ENCODE peak calls at places on chromosomes 6 and 20, in five cellular contexts. P is endodermal cell, Z is thoracic aorta, G is H9, O is cardiac muscle cell. D is an unnamed sample. For H3K9me3, the result is how much of the 10 kb centered on the place peaks cover.

GRCh38 chr6:41901882-41902519 is 6.8 kb upstream of the USP49 start:
- DNase-seq in P (peak), Z (no peak), G (peak), O (peak), D (peak)

GRCh38 chr6:87312860-87313259 is 9.5 kb upstream of the SMIM8 start:
- DNase-seq in P (no peak), Z (no peak), G (no peak), O (no peak), D (no peak)

GRCh38 chr20:31760457-31761240 is 21.6 kb downstream of the TPX2 start:
- DNase-seq in P (no peak), Z (no peak), G (no peak), O (peak), D (no peak)

GRCh38 chr20:45406260-45407066 is 1.6 kb upstream of the DBNDD2 start:
- DNase-seq in P (peak), Z (no peak), G (peak), O (peak), D (peak)

GRCh38 chr6:6964675-6965074 is 143.1 kb upstream of the RREB1 start:
- DNase-seq in P (no peak), Z (no peak), G (no peak), O (no peak), D (no peak)

GRCh38 chr6:30319146-30319835 is 7.4 kb upstream of the TRIM39 start:
- DNase-seq in P (no peak), Z (no peak), G (no peak), O (no peak), D (no peak)

GRCh38 chr20:1881240-1881835 is 13.9 kb upstream of the SIRPA start:
- DNase-seq in P (no peak), Z (no peak), G (no peak), O (no peak), D (no peak)

GRCh38 chr6:77136086-77136485 is 327.2 kb downstream of the HTR1B start:
- DNase-seq in P (no peak), Z (no peak), G (no peak), O (no peak), D (no peak)

GRCh38 chr20:22663528-22664025 is 79.2 kb upstream of the FOXA2 start:
- DNase-seq in P (peak), Z (no peak), G (peak), O (no peak), D (no peak)

GRCh38 chr6:10451828-10452509 is 37.1 kb upstream of the TFAP2A start:
- DNase-seq in P (peak), Z (peak), G (no peak), O (peak), D (no peak)

GRCh38 chr6:12431023-12431422 is 140.9 kb downstream of the EDN1 start:
- DNase-seq in P (no peak), Z (no peak), G (no peak), O (no peak), D (no peak)

GRCh38 chr6:76275746-76276145 is 203.3 kb upstream of the IMPG1 start:
- DNase-seq in P (peak), Z (no peak), G (peak), O (no peak), D (no peak)

GRCh38 chr6:139608872-139609271 is 234.4 kb upstream of the CITED2 start:
- DNase-seq in P (no peak), Z (no peak), G (no peak), O (peak), D (no peak)

GRCh38 chr20:32505723-32506473 is 79.2 kb downstream of the NOL4L start:
- DNase-seq in P (peak), Z (no peak), G (no peak), O (no peak), D (no peak)

GRCh38 chr6:165883851-165884640 is 221.0 kb upstream of the PDE10A start:
- DNase-seq in P (no peak), Z (no peak), G (no peak), O (peak), D (no peak)

GRCh38 chr6:1229301-1229700 is 82.6 kb upstream of the FOXQ1 start:
- DNase-seq in P (no peak), Z (no peak), G (no peak), O (no peak), D (no peak)

GRCh38 chr6:166757226-166758135 is 130.4 kb upstream of the RPS6KA2 start:
- DNase-seq in P (peak), Z (no peak), G (no peak), O (peak), D (no peak)

GRCh38 chr6:71420693-71421328 is 132.2 kb downstream of the OGFRL1 start:
- DNase-seq in P (peak), Z (peak), G (peak), O (peak), D (no peak)

GRCh38 chr6:87654117-87654516 is 47.9 kb downstream of the AKIRIN2 start:
- DNase-seq in P (no peak), Z (no peak), G (no peak), O (no peak), D (no peak)

GRCh38 chr6:157929765-157930319 is 51.8 kb upstream of the SYNJ2 start:
- DNase-seq in P (no peak), Z (no peak), G (no peak), O (no peak), D (no peak)

GRCh38 chr20:44695295-44696230 is 19.6 kb upstream of the CCN5 start:
- DNase-seq in P (peak), Z (no peak), G (no peak), O (no peak), D (no peak)

GRCh38 chr20:37220796-37221195 is 40.8 kb downstream of the GHRH start:
- DNase-seq in P (no peak), Z (no peak), G (no peak), O (peak), D (no peak)

GRCh38 chr6:68776382-68776781 is 141.3 kb downstream of the ADGRB3 start:
- DNase-seq in P (no peak), Z (no peak), G (no peak), O (no peak), D (no peak)

GRCh38 chr6:89462503-89462902 is 29.6 kb downstream of the ANKRD6 start:
- DNase-seq in P (no peak), Z (no peak), G (no peak), O (no peak), D (no peak)

GRCh38 chr6:159168536-159169192 is 536 bp upstream of the FNDC1 start:
- DNase-seq in P (peak), Z (no peak), G (peak), O (peak), D (no peak)

GRCh38 chr6:29865648-29866047 is 38.0 kb downstream of the HLA-G start:
- DNase-seq in P (no peak), Z (no peak), G (no peak), O (no peak), D (no peak)

DNA sequence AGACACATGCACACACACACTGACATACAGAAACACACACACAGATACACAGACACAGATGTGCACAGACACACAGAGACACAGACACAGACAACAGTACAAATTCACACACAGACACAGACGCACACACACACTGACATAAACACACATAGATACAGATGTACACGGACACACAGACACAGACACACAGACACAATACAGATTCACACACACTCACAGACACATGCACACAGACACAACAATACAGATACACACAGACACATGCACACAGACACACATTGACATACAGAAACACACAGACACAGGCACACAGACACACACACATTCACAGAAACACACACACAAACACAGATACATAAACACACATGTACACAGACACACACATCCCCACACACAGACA is 183.6 kb downstream of the SMOC2 start:
- DNase-seq in P (no peak), Z (no peak), G (no peak), O (no peak), D (no peak)
- H3K9me3 ChIP-seq in P (under half), Z (under half), G (under half), O (under half), D (under half)

GRCh38 chr6:28737750-28738395 is 185.9 kb downstream of the TRIM27 start:
- DNase-seq in P (peak), Z (no peak), G (peak), O (no peak), D (no peak)
- H3K9me3 ChIP-seq in P (under half), Z (under half), G (under half), O (under half), D (under half)

DNA sequence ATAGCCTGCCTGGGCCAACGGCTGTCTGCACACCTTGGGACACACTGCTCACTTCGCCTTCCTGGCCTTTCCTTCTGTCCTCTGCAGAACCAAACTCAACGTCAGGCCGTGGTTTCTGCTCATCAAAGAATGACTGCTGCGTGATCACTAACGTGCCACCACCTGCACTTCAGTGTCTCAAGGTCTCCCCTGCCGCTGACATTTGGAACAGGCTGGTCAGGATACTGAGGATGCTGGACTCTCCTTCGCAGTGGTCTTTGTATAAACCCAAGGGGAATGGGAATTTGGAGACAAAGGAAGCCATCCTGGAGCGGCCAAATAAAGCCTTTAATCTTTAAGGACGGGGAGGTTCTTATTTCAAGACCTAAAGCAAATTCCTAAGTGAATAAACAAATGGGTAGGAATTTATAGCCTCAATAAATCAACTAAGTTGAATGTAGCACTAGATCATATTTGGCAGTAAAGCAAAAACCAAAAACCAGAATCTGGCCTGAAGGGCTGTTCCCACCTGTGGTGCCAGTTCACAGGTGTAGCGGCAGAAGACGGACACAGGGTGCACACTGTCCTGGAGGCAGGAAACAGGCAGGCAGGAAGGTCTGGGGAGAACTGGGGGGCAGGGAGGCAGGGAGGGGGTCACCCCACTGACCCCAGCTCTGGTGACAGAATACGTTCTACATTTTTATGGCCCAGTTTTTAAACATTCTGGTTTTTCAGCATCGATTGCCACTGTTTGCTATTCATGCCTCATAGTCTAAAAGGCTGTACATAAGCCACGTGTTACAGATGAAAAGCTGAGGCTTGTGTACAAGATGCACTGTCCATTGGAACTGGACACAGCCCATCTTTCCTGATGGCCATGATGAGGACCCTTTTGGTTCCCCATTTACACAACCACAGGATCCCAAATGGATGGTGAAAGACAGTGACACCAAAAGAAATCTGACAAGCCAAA is 36.6 kb downstream of the ABHD12 start:
- DNase-seq in P (no peak), Z (no peak), G (no peak), O (no peak), D (no peak)
- H3K9me3 ChIP-seq in P (under half), Z (under half), G (under half), O (under half), D (under half)

GRCh38 chr20:16011061-16011460 is 562.2 kb downstream of the KIF16B start:
- DNase-seq in P (no peak), Z (no peak), G (no peak), O (no peak), D (no peak)

GRCh38 chr20:16011519-16011918 is 561.7 kb downstream of the KIF16B start:
- DNase-seq in P (no peak), Z (no peak), G (no peak), O (no peak), D (no peak)

GRCh38 chr20:16013631-16014030 is 559.6 kb downstream of the KIF16B start:
- DNase-seq in P (no peak), Z (no peak), G (no peak), O (no peak), D (no peak)

GRCh38 chr20:16017656-16018055 is 555.6 kb downstream of the KIF16B start:
- DNase-seq in P (no peak), Z (no peak), G (no peak), O (no peak), D (no peak)

GRCh38 chr20:16014436-16014835 is 558.8 kb downstream of the KIF16B start:
- DNase-seq in P (no peak), Z (no peak), G (no peak), O (no peak), D (no peak)
- H3K9me3 ChIP-seq in P (under half), Z (under half), G (under half), O (under half), D (under half)

D was measured in T-helper 17 cell.